ENCODE peak calls at places on chromosomes 2 and 18, in five cellular contexts. One of them, this sample, is unnamed.

GRCh38 chr2:19009510-19009909 is 348.9 kb downstream of the OSR1 start:
- DNase-seq in MM.1S: no peak
- DNase-seq in fibroblast of lung: no peak
- DNase-seq in neural progenitor cell: no peak
- DNase-seq in GM23338: no peak
- DNase-seq in this sample: no peak

GRCh38 chr18:65938592-65939372 is 188.0 kb downstream of the CDH7 start:
- DNase-seq in neural progenitor cell: peak
- DNase-seq in MM.1S: peak
- DNase-seq in fibroblast of lung: peak
- DNase-seq in GM23338: peak
- DNase-seq in this sample: peak

GRCh38 chr2:29398384-29399237 is 283.4 kb downstream of the CLIP4 start:
- DNase-seq in MM.1S: no peak
- DNase-seq in GM23338: no peak
- DNase-seq in neural progenitor cell: no peak
- DNase-seq in fibroblast of lung: peak
- DNase-seq in this sample: peak

GRCh38 chr18:9575558-9575957 is 38.8 kb downstream of the PPP4R1 start:
- DNase-seq in MM.1S: no peak
- DNase-seq in neural progenitor cell: peak
- DNase-seq in fibroblast of lung: peak
- DNase-seq in GM23338: peak
- DNase-seq in this sample: peak

GRCh38 chr2:15786003-15786654 is 154.2 kb upstream of the MYCN start:
- DNase-seq in neural progenitor cell: no peak
- DNase-seq in fibroblast of lung: no peak
- DNase-seq in GM23338: no peak
- DNase-seq in MM.1S: no peak
- DNase-seq in this sample: no peak

GRCh38 chr2:186126181-186126580 is 359.9 kb upstream of the ZC3H15 start:
- DNase-seq in GM23338: no peak
- DNase-seq in neural progenitor cell: no peak
- DNase-seq in MM.1S: no peak
- DNase-seq in fibroblast of lung: peak
- DNase-seq in this sample: peak

GRCh38 chr2:55810621-55811020 is 113.0 kb downstream of the EFEMP1 start:
- DNase-seq in neural progenitor cell: no peak
- DNase-seq in MM.1S: no peak
- DNase-seq in fibroblast of lung: peak
- DNase-seq in GM23338: no peak
- DNase-seq in this sample: no peak

GRCh38 chr2:85741811-85742507 is 11.8 kb upstream of the ATOH8 start:
- DNase-seq in fibroblast of lung: peak
- DNase-seq in neural progenitor cell: peak
- DNase-seq in MM.1S: no peak
- DNase-seq in GM23338: no peak
- DNase-seq in this sample: peak

DNA sequence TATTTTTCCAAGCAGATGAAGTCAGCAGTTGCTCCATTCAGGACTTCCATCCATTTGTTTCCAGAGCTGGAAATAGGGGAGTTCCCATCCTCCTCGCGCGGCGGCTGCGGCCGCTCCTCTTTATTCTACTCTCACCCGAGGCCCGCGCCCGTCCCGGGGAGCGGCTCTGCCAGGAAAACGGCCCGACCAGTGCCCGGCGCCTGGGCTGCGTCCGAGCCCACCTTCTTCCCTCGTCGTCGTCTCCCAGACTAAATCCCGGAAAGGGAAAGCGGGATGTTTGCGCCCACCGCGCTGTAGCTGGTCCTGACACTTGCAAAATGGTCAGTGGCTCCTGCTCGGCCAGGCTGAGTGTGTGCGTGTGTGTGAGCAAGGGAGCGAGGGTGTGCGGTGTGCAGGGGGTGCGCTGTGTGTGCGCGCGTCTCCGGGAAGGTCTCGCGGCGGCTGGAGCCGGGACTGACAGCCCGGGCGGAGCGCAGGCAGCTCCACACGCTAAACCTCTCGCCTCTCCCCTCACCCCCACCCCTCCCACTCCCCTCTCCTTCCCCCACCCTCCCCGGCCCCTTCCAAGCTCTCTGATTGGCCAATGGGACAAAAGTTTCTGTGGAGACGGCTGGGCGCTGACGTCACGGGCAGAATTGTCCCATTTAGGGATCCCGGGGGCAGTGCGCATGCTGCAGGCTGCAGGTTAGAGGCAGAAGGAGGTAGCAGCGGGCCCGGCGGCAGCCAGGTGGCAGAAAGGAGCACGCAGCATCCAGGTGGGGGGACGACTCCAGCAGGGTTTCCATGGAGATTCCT is at the start of gene NOL4:
- DNase-seq in GM23338: peak
- DNase-seq in neural progenitor cell: peak
- DNase-seq in MM.1S: no peak
- DNase-seq in fibroblast of lung: peak
- DNase-seq in this sample: peak
- TF ChIP-seq EZH2 in GM23338: peak
- TF ChIP-seq EZH2 in neural progenitor cell: peak
- TF ChIP-seq EZH2 in MM.1S: no peak
- TF ChIP-seq EZH2 in fibroblast of lung: no peak
- TF ChIP-seq EZH2 in this sample: peak

GRCh38 chr2:170716851-170717598 is 1.9 kb downstream of the SP5 start:
- DNase-seq in fibroblast of lung: peak
- DNase-seq in MM.1S: no peak
- DNase-seq in neural progenitor cell: peak
- DNase-seq in GM23338: peak
- DNase-seq in this sample: no peak

GRCh38 chr2:170714156-170715061 is 728 bp upstream of the SP5 start:
- DNase-seq in GM23338: peak
- DNase-seq in neural progenitor cell: peak
- DNase-seq in MM.1S: peak
- DNase-seq in fibroblast of lung: no peak
- DNase-seq in this sample: no peak

GRCh38 chr2:170713280-170714155 is 1.6 kb upstream of the SP5 start:
- DNase-seq in MM.1S: no peak
- DNase-seq in fibroblast of lung: no peak
- DNase-seq in GM23338: peak
- DNase-seq in neural progenitor cell: peak
- DNase-seq in this sample: no peak

GRCh38 chr2:170715932-170716777 is 1.0 kb downstream of the SP5 start:
- DNase-seq in MM.1S: no peak
- DNase-seq in neural progenitor cell: peak
- DNase-seq in GM23338: peak
- DNase-seq in fibroblast of lung: no peak
- DNase-seq in this sample: no peak

DNA sequence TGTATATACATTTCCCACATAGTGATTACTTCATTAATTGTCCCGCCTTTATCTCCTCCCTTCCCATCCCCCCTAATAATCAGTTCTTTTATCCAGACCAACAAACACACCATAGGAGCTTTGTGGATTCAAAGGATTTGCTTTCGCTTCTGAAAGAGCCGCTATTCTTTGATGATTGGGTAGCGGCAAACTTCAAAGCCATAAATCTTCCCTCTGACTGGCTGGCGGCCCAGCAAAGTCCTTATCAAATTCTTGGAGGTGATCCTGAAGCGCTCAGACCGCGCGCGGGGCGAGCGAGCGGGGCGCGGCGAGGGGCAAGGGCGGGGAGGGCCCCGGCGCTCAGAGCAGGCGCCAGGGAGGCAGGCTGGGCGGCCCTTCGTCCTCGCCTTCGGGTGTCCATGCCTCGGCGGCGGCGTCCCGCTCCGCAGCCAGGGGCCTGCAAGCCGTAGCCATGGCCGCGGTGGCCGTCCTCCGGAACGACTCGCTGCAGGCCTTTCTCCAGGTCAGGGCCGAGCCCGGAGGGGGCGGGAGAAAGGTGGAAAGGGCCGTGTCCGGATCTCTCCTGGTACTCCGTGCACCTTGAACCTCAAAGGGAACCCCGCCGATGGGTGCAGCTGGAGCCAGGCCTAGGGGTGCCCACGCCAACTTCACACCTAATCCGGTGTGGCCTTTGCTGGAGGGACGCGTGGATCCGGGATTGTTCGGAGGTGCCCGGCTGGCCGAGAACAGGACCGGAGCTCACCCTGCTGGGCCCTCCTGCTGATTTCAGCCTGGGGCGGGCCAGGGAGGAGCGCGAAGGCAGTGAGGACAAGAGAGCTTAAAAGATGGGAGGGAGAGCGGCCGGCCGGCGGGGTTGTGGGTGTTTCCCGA is at the start of gene SP5:
- DNase-seq in GM23338: peak
- DNase-seq in fibroblast of lung: peak
- DNase-seq in MM.1S: peak
- DNase-seq in neural progenitor cell: peak
- DNase-seq in this sample: peak
- TF ChIP-seq EZH2 in GM23338: peak
- TF ChIP-seq EZH2 in fibroblast of lung: peak
- TF ChIP-seq EZH2 in MM.1S: no peak
- TF ChIP-seq EZH2 in neural progenitor cell: peak
- TF ChIP-seq EZH2 in this sample: peak

GRCh38 chr2:73175663-73176204 is 26.6 kb upstream of the NOTO start:
- DNase-seq in MM.1S: peak
- DNase-seq in GM23338: peak
- DNase-seq in fibroblast of lung: peak
- DNase-seq in neural progenitor cell: peak
- DNase-seq in this sample: peak
- TF ChIP-seq EZH2 in MM.1S: no peak
- TF ChIP-seq EZH2 in GM23338: peak
- TF ChIP-seq EZH2 in fibroblast of lung: peak
- TF ChIP-seq EZH2 in neural progenitor cell: peak
- TF ChIP-seq EZH2 in this sample: peak

DNA sequence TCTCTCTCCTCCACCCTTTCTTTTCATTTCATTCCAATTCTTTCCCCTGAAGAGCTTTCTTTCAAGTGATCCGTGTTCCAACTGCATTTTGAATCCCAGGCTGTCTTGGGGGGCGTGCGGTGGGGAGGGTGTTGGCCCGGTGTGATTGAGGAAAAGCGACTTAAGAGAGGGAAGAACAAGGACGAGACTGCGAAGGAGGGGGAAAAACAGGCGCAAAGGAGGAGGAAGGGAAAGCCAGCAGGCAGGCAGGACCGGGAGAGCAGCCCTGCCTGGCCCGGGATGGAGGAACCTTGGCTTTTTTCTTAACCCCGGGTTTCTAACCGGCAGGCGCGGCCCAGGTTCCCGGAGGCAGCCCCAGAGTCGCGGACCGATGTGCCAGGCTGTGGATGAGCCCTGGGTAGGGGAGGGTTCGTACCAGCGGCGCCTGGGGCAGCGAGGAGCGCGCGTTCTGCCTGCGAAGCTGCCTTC is 1.3 kb downstream of the ADCYAP1 start:
- DNase-seq in fibroblast of lung: no peak
- DNase-seq in neural progenitor cell: peak
- DNase-seq in GM23338: peak
- DNase-seq in MM.1S: no peak
- DNase-seq in this sample: no peak
- TF ChIP-seq EZH2 in fibroblast of lung: no peak
- TF ChIP-seq EZH2 in neural progenitor cell: peak
- TF ChIP-seq EZH2 in GM23338: peak
- TF ChIP-seq EZH2 in MM.1S: no peak
- TF ChIP-seq EZH2 in this sample: peak

DNA sequence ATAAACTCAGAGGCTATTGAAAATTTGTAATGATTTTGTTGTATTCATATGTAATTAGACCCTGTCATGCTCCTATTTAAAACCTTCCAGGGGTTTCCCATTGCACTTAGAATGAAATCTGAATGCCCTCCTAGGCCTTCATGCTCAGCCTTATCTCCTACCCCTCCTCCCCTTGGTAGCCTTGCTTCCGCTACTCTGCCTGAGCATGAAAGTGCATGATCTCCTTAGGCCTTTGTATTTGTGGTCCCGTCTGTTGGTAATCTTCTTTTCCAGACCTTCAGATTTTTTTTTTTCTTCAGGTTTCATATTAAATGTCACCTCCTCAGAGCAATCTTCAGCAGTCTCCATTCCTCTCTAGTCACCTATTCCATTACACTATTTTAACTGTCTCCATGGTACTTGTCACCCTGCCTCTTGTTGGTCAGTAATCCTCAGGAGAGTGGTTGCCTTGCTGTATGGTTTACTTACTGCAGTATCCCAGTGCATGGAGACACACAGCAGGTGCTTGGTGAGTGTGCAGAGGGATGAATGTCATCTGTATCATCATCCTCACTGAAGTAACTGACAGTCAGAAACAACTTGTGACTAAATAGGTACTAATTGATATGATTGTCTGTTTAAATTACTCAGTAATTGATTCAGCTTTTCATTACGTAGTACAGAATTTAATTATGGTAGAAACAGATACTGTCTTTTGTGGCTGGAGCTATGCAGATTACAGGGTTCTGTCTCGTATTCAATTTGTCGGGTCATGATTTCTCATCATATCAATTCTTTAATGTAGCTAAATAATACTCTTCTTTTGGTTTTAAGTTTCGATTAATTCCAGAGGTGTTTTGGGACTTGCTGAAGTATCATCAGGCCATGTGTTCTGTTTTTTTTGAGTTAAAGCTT is 63.9 kb downstream of the PHLPP1 start:
- DNase-seq in MM.1S: no peak
- DNase-seq in neural progenitor cell: peak
- DNase-seq in fibroblast of lung: no peak
- DNase-seq in GM23338: peak
- DNase-seq in this sample: no peak
- TF ChIP-seq EZH2 in MM.1S: no peak
- TF ChIP-seq EZH2 in neural progenitor cell: no peak
- TF ChIP-seq EZH2 in fibroblast of lung: no peak
- TF ChIP-seq EZH2 in GM23338: no peak
- TF ChIP-seq EZH2 in this sample: no peak

GRCh38 chr18:75130591-75131274 is 78.2 kb downstream of the PTGR3 start:
- DNase-seq in MM.1S: no peak
- DNase-seq in fibroblast of lung: no peak
- DNase-seq in GM23338: no peak
- DNase-seq in neural progenitor cell: peak
- DNase-seq in this sample: no peak

GRCh38 chr18:75131455-75132000 is 77.4 kb downstream of the PTGR3 start:
- DNase-seq in MM.1S: no peak
- DNase-seq in fibroblast of lung: no peak
- DNase-seq in neural progenitor cell: no peak
- DNase-seq in GM23338: no peak
- DNase-seq in this sample: no peak

GRCh38 chr18:75132471-75132870 is 76.5 kb downstream of the PTGR3 start:
- DNase-seq in fibroblast of lung: no peak
- DNase-seq in GM23338: no peak
- DNase-seq in neural progenitor cell: no peak
- DNase-seq in MM.1S: no peak
- DNase-seq in this sample: no peak

GRCh38 chr18:75132931-75133525 is 75.9 kb downstream of the PTGR3 start:
- DNase-seq in fibroblast of lung: no peak
- DNase-seq in GM23338: no peak
- DNase-seq in MM.1S: no peak
- DNase-seq in neural progenitor cell: no peak
- DNase-seq in this sample: no peak

DNA sequence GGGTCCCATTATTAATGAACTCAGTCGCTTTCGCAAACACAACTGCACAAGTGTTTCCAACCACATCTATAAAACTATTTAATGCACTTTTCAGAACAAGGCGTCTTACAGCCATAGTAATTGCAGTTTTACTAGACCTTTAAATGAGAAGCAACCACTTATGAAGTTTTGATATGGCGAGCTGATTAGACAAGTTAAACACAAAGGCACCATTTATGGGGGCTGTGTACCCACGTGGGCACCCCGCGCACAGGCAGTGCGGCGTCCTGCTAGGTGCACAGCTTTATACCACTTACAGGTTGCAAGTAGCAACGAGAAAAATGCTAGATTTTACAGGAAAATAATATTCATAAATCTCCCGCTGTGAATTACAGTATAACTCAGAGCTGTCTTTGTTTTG is 76.9 kb downstream of the PTGR3 start:
- DNase-seq in fibroblast of lung: no peak
- DNase-seq in MM.1S: no peak
- DNase-seq in neural progenitor cell: no peak
- DNase-seq in GM23338: no peak
- DNase-seq in this sample: no peak
- TF ChIP-seq EZH2 in fibroblast of lung: no peak
- TF ChIP-seq EZH2 in MM.1S: no peak
- TF ChIP-seq EZH2 in neural progenitor cell: no peak
- TF ChIP-seq EZH2 in GM23338: no peak
- TF ChIP-seq EZH2 in this sample: no peak

This sample was measured in astrocyte.